ENCODE peak calls at places on chromosome 6, in five cellular contexts. A is neuronal stem cell, H is ovary, Q is GM23248, R is small intestine. Y is an unnamed sample.

GRCh38 chr6:7138921-7139358 is 31.2 kb downstream of the RREB1 start:
- DNase-seq in H (no peak), A (no peak), Q (no peak), R (peak), Y (no peak)

GRCh38 chr6:111793711-111794111 is 79.5 kb downstream of the FYN start:
- DNase-seq in R (peak), H (no peak), Q (no peak), A (no peak), Y (no peak)

GRCh38 chr6:445571-446417 is 54.2 kb downstream of the IRF4 start:
- DNase-seq in A (no peak), Q (no peak), R (no peak), H (no peak), Y (no peak)

GRCh38 chr6:9875605-9876353 is 539.1 kb downstream of the TFAP2A start:
- DNase-seq in A (no peak), H (no peak), R (no peak), Q (peak), Y (no peak)

GRCh38 chr6:56802570-56802969 is 152.3 kb upstream of the BEND6 start:
- DNase-seq in R (no peak), Q (peak), A (no peak), H (no peak), Y (no peak)

GRCh38 chr6:147614501-147614900 is 106.0 kb downstream of the SAMD5 start:
- DNase-seq in R (no peak), H (no peak), Q (no peak), A (no peak), Y (no peak)

GRCh38 chr6:118017301-118017854 is 110.3 kb downstream of the SLC35F1 start:
- DNase-seq in H (no peak), R (no peak), A (no peak), Q (no peak), Y (no peak)

GRCh38 chr6:149150999-149151398 is 166.5 kb upstream of the TAB2 start:
- DNase-seq in A (no peak), H (no peak), R (no peak), Q (peak), Y (no peak)

GRCh38 chr6:125835221-125835744 is 44.5 kb downstream of the NCOA7 start:
- DNase-seq in R (no peak), H (peak), A (no peak), Q (peak), Y (no peak)

GRCh38 chr6:140538926-140539325 is 1164.5 kb upstream of the CITED2 start:
- DNase-seq in H (no peak), R (no peak), A (no peak), Q (peak), Y (no peak)

GRCh38 chr6:89260832-89261231 is 43.7 kb upstream of the GABRR1 start:
- DNase-seq in Q (peak), H (no peak), R (peak), A (no peak), Y (peak)

GRCh38 chr6:142028527-142028926 is 104.2 kb upstream of the GJE1 start:
- DNase-seq in R (no peak), Q (no peak), A (no peak), H (no peak), Y (no peak)

GRCh38 chr6:42996513-42996912 is 12.1 kb downstream of the PPP2R5D start:
- DNase-seq in Q (no peak), R (peak), H (no peak), A (no peak), Y (no peak)

GRCh38 chr6:27839303-27840081 is 72.7 kb downstream of the OR2B2 start:
- DNase-seq in Q (peak), A (no peak), R (peak), H (peak), Y (peak)

GRCh38 chr6:107264357-107264831 is 149.1 kb upstream of the BEND3 start:
- DNase-seq in A (no peak), R (peak), H (no peak), Q (peak), Y (peak)

GRCh38 chr6:168223150-168223549 is 96.4 kb downstream of the DACT2 start:
- DNase-seq in H (no peak), A (no peak), Q (no peak), R (no peak), Y (no peak)

GRCh38 chr6:41167173-41167963 is 4.5 kb upstream of the TREM2 start:
- DNase-seq in R (no peak), H (no peak), Q (peak), A (peak), Y (peak)

GRCh38 chr6:25377672-25378071 is 98.5 kb downstream of the CARMIL1 start:
- DNase-seq in H (no peak), A (no peak), Q (no peak), R (no peak), Y (no peak)

GRCh38 chr6:150183105-150183504 is 40.3 kb downstream of the PPP1R14C start:
- DNase-seq in R (no peak), H (no peak), A (no peak), Q (peak), Y (no peak)

GRCh38 chr6:27986928-27987725 is 30.1 kb downstream of the OR2B6 start:
- DNase-seq in Q (peak), H (no peak), A (no peak), R (no peak), Y (no peak)

GRCh38 chr6:52736145-52736544 is 27.1 kb downstream of the GSTA2 start:
- DNase-seq in H (no peak), R (no peak), Q (no peak), A (no peak), Y (no peak)

GRCh38 chr6:147906361-147906760 is 397.9 kb downstream of the SAMD5 start:
- DNase-seq in R (no peak), H (no peak), A (no peak), Q (no peak), Y (no peak)

DNA sequence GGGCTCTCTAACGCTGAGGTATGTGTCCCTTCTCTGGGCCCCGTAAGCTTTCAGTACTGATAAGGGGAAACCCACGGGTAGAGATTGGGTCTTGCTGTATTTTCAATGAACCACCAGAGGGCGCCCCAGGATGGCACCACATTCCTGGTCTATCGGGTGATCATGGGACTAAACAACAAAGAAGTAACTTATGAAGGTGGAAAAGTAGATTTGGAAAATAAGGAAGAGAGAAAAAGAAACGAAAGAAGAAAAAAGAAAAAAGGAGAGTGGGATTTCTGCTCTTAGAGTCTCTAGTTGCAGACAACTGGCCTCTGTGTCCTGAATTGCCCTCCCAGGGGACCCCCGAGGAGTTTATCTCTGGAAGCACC is 93.8 kb downstream of the GMPR start:
- DNase-seq in H (peak), A (peak), R (peak), Q (peak), Y (peak)
- H3K4me3 ChIP-seq in H (no peak), A (no peak), R (no peak), Q (peak), Y (no peak)

DNA sequence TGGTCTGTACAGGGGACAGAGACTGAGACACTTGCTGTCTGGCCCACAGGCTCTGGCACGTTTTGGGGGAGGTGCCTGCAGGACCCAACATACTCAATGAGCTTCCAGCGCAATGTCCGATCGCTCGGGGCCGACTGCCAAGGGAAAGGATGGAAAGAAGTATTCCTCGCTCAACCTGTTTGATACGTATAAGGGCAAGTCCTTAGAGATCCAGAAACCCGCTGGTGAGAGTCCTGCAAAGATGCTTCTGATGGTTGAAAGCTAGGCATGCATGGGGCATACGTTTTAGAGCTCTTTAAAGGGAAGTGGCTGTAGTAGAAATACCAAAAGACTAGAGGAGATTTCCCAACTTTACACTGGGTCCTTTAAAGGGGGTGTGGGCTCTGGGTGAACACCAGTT is 2.2 kb downstream of the PRRC2A start:
- DNase-seq in A (no peak), H (no peak), R (no peak), Q (no peak), Y (no peak)
- H3K4me3 ChIP-seq in A (no peak), H (no peak), R (no peak), Q (peak), Y (peak)

DNA sequence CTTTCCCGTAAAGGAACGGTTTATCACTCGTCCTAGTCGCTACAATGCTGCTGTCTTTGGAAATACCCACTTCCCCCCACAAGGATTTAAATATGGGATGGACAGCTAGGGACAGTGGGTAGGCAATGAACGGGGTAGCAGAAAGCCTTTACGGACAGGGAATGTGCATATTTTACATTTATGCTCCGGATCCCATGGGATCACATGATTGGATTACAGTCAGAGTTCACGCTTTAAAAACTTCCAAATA is 1.2 kb downstream of the HIVEP1 start:
- DNase-seq in H (no peak), R (no peak), A (no peak), Q (no peak), Y (no peak)
- H3K4me3 ChIP-seq in H (peak), R (peak), A (peak), Q (peak), Y (peak)

DNA sequence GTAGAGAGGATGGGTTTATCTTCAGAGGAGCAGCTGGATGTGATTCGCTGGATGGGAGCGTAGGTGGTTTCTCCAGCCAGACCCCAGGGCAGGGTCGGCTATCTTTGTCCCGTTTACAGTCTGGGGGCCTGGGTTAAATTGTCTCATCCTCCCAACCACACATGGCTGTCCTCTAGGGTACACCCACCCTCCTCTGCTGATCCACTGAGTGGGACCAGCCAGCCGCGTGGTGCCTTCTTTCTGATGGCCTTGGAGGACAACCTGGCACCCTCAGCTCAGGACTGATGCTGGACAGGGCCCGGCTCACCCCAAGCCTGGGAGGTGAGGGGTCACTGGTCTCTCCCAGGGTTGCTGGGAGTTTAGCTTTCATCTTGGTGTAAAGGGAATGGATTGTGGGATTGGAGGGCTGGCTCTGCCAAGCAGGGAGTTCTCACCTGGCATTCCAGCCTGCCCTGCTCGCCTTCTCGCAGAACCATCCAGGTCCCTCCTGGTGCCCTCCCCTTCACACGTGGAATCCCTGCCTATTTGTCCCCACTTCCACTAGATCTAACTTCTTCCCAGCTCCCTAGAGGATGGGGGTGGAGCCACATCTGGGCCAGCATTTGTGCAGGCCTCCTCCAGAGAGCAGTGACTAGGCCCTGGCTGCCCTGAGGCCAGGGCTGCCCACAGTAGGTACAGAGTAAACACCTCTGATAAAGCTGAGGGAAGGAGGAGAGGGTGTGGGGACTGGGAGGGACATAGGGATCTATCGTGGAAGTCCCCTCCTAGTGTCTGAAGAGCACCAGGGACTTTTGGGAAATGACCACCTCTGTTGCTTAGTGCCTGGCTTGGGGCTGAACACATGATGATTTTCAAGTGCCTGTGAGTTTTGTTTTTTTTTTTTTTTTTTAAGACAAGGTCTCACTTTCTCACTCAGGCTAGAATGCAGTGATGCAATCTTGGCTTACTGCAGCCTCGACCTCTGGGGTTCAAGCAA is 1.6 kb downstream of the ITPR3 start:
- DNase-seq in Q (peak), H (peak), R (peak), A (no peak), Y (no peak)
- H3K4me3 ChIP-seq in Q (peak), H (peak), R (peak), A (no peak), Y (no peak)

Y was measured in cardiac muscle cell.